ENCODE peak calls at places on chromosomes 1 and 21, in seven cellular contexts. H is hepatocyte; K is NCI-H1436; G is ELF-1; Z is neural crest cell; V is activated naive CD4-positive, alpha-beta T cell treated with Interleukin-2 at 50 U/mL for 16 hours; L is activated CD4-positive, alpha-beta T cell treated with anti-CD3 and anti-CD28 coated beads, Interleukin-2, amount 50 U/mL, for 1 hour. X is an unnamed sample.
A peak's percentile ranks its signal among the peaks of the same experiment; 100 is the strongest.

GRCh38 chr1:24717867-24718650 is 27.2 kb upstream of the CLIC4 start:
- DNase-seq in H (no peak), K (no peak), G (no peak), Z (no peak), V (no peak), L (no peak), X (peak; percentile 42)

GRCh38 chr1:227729144-227729880 is 5.8 kb downstream of the JMJD4 start:
- DNase-seq in H (no peak), K (no peak), G (peak; percentile 44), Z (no peak), V (no peak), L (no peak), X (peak; percentile 32)

GRCh38 chr21:34107606-34108005 is 34.2 kb downstream of the MRPS6 start:
- DNase-seq in H (no peak), K (no peak), G (no peak), Z (no peak), V (no peak), L (no peak), X (no peak)

GRCh38 chr21:46051821-46052675 is 45.9 kb upstream of the COL6A2 start:
- DNase-seq in H (no peak), K (no peak), G (no peak), Z (no peak), V (no peak), L (no peak), X (no peak)

GRCh38 chr1:235834620-235835019 is 32.1 kb downstream of the LYST start:
- DNase-seq in H (no peak), K (no peak), G (no peak), Z (no peak), V (no peak), L (no peak), X (no peak)

GRCh38 chr1:221759436-221759835 is 17.5 kb upstream of the DUSP10 start:
- DNase-seq in H (no peak), K (no peak), G (no peak), Z (no peak), V (no peak), L (no peak), X (no peak)

GRCh38 chr1:95012389-95012788 is 60.4 kb downstream of the ALG14 start:
- DNase-seq in H (no peak), K (no peak), G (no peak), Z (no peak), V (no peak), L (no peak), X (no peak)

GRCh38 chr1:36323636-36324321 is at the start of gene EVA1B:
- DNase-seq in H (peak; percentile 90), K (no peak), G (peak; percentile 87), Z (peak; percentile 60), V (peak; percentile 51), L (peak; percentile 20), X (no peak)

GRCh38 chr1:212917858-212918257 is 32.5 kb upstream of the VASH2 start:
- DNase-seq in H (no peak), K (no peak), G (no peak), Z (no peak), V (no peak), L (no peak), X (no peak)

X was measured in G401.